ENCODE peak calls at places on chromosomes 3 and 15, in ten cellular contexts. B, T, F, L, U, V, S, R, Q and H are unnamed samples.

GRCh38 chr15:25678498-25678865 is 184.6 kb downstream of the ATP10A start:
- DNase-seq in B (no peak), T (no peak), F (no peak), L (no peak), U (no peak), V (no peak), S (no peak), R (no peak), Q (no peak), H (no peak)

GRCh38 chr15:82536409-82537350 is 3.6 kb downstream of the RPS17 start:
- DNase-seq in B (no peak), T (no peak), F (no peak), L (no peak), U (no peak), V (no peak), S (no peak), R (no peak), Q (no peak), H (no peak)

GRCh38 chr15:75032391-75032790 is 9.0 kb downstream of the PPCDC start:
- DNase-seq in B (no peak), T (no peak), F (no peak), L (no peak), U (no peak), V (no peak), S (no peak), R (no peak), Q (no peak), H (no peak)

GRCh38 chr3:133711013-133711412 is 35.2 kb upstream of the TF start:
- DNase-seq in B (no peak), T (no peak), F (no peak), L (no peak), U (no peak), V (no peak), S (no peak), R (no peak), Q (no peak), H (no peak)

GRCh38 chr3:121995190-121996137 is 26.6 kb downstream of the ILDR1 start:
- DNase-seq in B (peak), T (no peak), F (peak), L (no peak), U (peak), V (peak), S (peak), R (peak), Q (no peak), H (peak)

GRCh38 chr3:192366916-192367315 is 360.4 kb downstream of the FGF12 start:
- DNase-seq in B (no peak), T (no peak), F (no peak), L (no peak), U (no peak), V (no peak), S (no peak), R (no peak), Q (no peak), H (no peak)

GRCh38 chr3:115698851-115699535 is 75.7 kb downstream of the GAP43 start:
- DNase-seq in B (no peak), T (no peak), F (no peak), L (no peak), U (no peak), V (no peak), S (no peak), R (no peak), Q (no peak), H (peak)

GRCh38 chr15:33608714-33609113 is 297.9 kb downstream of the RYR3 start:
- DNase-seq in B (no peak), T (no peak), F (no peak), L (no peak), U (no peak), V (no peak), S (no peak), R (no peak), Q (no peak), H (no peak)

GRCh38 chr3:42533161-42533897 is 30.9 kb downstream of the VIPR1 start:
- DNase-seq in B (no peak), T (no peak), F (no peak), L (no peak), U (no peak), V (no peak), S (no peak), R (no peak), Q (no peak), H (no peak)

GRCh38 chr3:81581966-81582599 is 179.4 kb downstream of the GBE1 start:
- DNase-seq in B (no peak), T (no peak), F (no peak), L (no peak), U (peak), V (no peak), S (no peak), R (no peak), Q (no peak), H (peak)

GRCh38 chr3:119702530-119703527 is at the start of gene CFAP91:
- DNase-seq in B (peak), T (peak), F (peak), L (peak), U (peak), V (peak), S (peak), R (peak), Q (peak), H (no peak)

DNA sequence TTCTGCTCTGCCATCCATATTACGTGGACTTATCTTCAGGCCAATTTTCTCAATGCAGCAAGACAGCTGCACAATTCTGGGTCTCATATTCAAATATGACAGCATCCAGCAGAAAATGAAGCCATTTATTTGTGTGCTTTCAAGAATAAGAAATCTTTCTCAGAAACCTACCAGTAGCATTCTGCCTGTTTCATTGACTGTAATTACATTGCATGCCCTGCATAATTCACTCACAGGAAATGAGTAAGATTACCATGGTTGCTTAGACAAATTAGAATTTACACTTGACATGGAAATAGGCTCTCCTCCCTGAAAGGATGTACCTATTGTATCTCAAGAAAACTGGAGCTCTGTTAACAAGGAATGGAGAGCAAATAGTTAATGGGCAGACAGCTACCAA is 346.6 kb upstream of the DCBLD2 start:
- DNase-seq in B (no peak), T (no peak), F (no peak), L (no peak), U (no peak), V (no peak), S (no peak), R (no peak), Q (no peak), H (no peak)
- H3K4me3 ChIP-seq in B (no peak), T (no peak), F (no peak), L (no peak), U (no peak), V (no peak), S (no peak), R (no peak), Q (no peak), H (no peak)

GRCh38 chr15:63048986-63049665 is 6.6 kb downstream of the TPM1 start:
- DNase-seq in B (no peak), T (peak), F (no peak), L (peak), U (no peak), V (peak), S (peak), R (peak), Q (peak), H (peak)

GRCh38 chr15:63048115-63048985 is 5.8 kb downstream of the TPM1 start:
- DNase-seq in B (peak), T (peak), F (peak), L (peak), U (peak), V (peak), S (peak), R (peak), Q (peak), H (peak)

GRCh38 chr15:63047792-63048114 is 5.2 kb downstream of the TPM1 start:
- DNase-seq in B (no peak), T (no peak), F (no peak), L (no peak), U (no peak), V (no peak), S (no peak), R (no peak), Q (no peak), H (no peak)

GRCh38 chr15:63045438-63046278 is 3.1 kb downstream of the TPM1 start:
- DNase-seq in B (no peak), T (no peak), F (no peak), L (no peak), U (no peak), V (no peak), S (no peak), R (no peak), Q (no peak), H (no peak)

DNA sequence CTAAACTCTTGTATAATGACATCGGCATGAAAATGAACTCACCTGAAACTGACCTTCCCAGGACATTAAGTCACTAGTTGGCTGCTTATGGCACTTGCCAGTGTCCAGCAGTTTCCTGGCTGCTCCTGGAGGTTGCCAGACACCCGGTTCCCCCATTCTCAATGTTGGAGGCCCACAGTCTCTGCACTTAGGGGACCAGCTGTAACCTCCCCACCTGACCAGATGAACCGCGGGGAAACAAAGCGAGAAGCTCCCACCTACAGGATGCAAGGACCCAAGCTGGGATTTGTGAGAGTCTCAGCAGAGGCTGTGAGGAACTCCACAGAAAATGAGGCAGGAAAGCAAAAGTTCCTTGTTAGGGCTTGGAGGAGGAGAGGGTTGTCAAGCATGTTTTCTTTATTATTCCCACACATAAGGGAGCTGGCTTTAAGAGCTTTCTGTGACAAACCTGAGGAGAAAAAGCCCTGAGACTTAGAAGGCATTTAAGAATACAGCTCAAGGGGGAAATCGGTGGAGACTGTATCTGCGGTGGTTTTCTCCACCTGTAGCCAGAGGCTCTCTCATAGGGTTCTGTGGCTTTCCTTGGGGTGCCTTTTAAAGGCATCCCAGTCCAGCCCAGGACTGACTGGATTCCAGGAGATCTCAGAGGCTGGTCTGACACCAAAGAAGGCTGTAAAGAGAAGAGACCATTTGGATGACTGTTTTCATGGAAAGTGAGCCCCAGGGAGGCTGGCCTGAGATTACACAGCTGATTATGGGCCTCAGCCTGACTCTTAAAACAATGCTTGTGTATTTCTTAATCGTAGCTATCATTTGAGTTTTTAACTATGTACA is 4.6 kb downstream of the TPM1 start:
- DNase-seq in B (no peak), T (no peak), F (no peak), L (no peak), U (no peak), V (no peak), S (no peak), R (no peak), Q (no peak), H (no peak)
- H3K4me3 ChIP-seq in B (peak), T (no peak), F (no peak), L (no peak), U (peak), V (peak), S (peak), R (peak), Q (peak), H (peak)

DNA sequence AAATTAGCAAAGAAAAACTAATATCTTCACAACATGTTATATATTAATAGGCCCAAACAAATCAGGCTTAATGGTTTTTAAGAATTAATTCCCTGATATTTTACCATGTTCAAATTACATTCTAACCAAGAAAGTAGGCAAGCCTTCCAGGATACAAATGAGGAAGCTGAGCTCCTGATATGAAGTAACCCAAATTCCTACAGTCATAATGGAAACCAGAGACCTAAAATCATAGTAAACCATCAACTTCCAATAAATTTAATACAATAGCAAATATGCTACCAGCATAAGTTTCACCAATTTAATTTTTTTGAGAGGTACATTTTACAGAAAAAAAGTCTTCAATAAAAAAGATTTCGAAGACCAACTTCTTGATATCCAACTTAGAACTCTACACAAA is 3.8 kb downstream of the DCBLD2 start:
- DNase-seq in B (no peak), T (no peak), F (no peak), L (no peak), U (no peak), V (no peak), S (no peak), R (no peak), Q (no peak), H (no peak)
- H3K4me3 ChIP-seq in B (peak), T (no peak), F (no peak), L (no peak), U (no peak), V (peak), S (no peak), R (no peak), Q (no peak), H (no peak)

DNA sequence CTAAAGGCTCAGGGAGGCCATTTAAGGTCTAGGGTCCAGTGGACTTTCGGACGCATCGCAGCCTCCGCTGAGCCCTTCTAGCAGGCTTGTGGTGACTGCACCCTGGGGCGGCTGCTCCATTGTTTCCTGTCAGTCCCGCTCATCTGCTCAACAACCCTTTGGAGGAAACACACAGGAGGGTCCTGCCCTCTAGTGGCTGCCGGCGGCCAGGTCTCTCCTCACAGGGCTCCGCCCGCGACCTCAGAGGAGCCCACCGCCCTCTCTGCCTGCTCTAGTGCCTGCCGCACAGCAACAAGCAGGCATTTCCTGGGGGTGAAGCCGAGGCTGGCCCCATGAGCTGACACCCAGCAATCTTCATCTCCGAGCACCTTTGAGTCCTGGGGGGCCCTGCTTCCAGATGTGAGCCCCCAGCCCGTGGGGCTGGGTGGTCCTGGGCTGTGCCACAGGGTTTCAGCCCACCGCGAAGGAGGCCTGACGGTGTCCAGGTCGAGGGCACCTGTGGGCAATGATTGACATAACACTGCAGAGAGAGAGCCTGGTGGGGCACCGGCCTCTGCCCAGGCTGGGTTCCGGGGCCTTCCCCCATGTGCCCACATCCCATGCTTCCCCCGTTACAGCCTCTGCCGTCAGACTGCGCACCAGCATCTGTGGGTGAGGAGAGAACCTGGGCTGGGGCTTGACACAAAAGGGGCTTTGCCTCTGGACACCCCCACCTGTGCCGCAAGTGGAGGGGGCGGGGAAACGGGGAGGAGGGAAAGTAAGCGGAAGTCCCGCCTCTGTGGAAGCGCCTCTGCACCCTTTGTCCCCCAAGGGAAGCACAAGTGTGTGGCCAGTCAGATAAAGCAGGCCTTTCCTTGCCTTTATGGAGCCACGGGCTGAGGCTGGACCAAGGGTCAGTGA is 27.0 kb upstream of the SFMBT1 start:
- DNase-seq in B (peak), T (peak), F (peak), L (peak), U (peak), V (peak), S (peak), R (peak), Q (peak), H (peak)
- H3K4me3 ChIP-seq in B (peak), T (peak), F (peak), L (peak), U (peak), V (peak), S (peak), R (peak), Q (peak), H (peak)

GRCh38 chr3:187746479-187747335 is 1.4 kb upstream of the BCL6 start:
- DNase-seq in B (no peak), T (no peak), F (peak), L (no peak), U (peak), V (no peak), S (no peak), R (no peak), Q (peak), H (no peak)
- H3K4me3 ChIP-seq in B (peak), T (peak), F (no peak), L (peak), U (peak), V (peak), S (peak), R (peak), Q (peak), H (no peak)